ENCODE peak calls at places on chromosomes 12 and 14, in six cellular contexts. One of them, this sample, is unnamed. For H3K4me1, the result is how much of the 10 kb centered on the place peaks cover.

GRCh38 chr14:103624860-103625259 is 4.2 kb upstream of the KLC1 start:
- ATAC-seq in A549: peak
- ATAC-seq in K562: peak
- ATAC-seq in GM12878: peak
- ATAC-seq in HepG2: peak
- ATAC-seq in upper lobe of left lung: peak
- ATAC-seq in this sample: peak

GRCh38 chr14:70981005-70981952 is 74.0 kb downstream of the PCNX1 start:
- ATAC-seq in A549: no peak
- ATAC-seq in K562: no peak
- ATAC-seq in GM12878: no peak
- ATAC-seq in HepG2: no peak
- ATAC-seq in upper lobe of left lung: no peak
- ATAC-seq in this sample: no peak

GRCh38 chr12:33670284-33670683 is 230.7 kb upstream of the SYT10 start:
- ATAC-seq in A549: no peak
- ATAC-seq in K562: no peak
- ATAC-seq in GM12878: no peak
- ATAC-seq in HepG2: no peak
- ATAC-seq in upper lobe of left lung: no peak
- ATAC-seq in this sample: no peak

GRCh38 chr12:104877107-104877705 is 80.9 kb downstream of the SLC41A2 start:
- ATAC-seq in A549: peak
- ATAC-seq in K562: peak
- ATAC-seq in GM12878: peak
- ATAC-seq in HepG2: no peak
- ATAC-seq in upper lobe of left lung: no peak
- ATAC-seq in this sample: peak

GRCh38 chr14:53381879-53382278 is 228.8 kb upstream of the DDHD1 start:
- ATAC-seq in A549: no peak
- ATAC-seq in K562: no peak
- ATAC-seq in GM12878: no peak
- ATAC-seq in HepG2: no peak
- ATAC-seq in upper lobe of left lung: no peak
- ATAC-seq in this sample: no peak

GRCh38 chr12:89253483-89253882 is 98.8 kb downstream of the DUSP6 start:
- ATAC-seq in A549: no peak
- ATAC-seq in K562: no peak
- ATAC-seq in GM12878: no peak
- ATAC-seq in HepG2: no peak
- ATAC-seq in upper lobe of left lung: no peak
- ATAC-seq in this sample: no peak

GRCh38 chr12:118979763-118980406 is 1.5 kb upstream of the SRRM4 start:
- ATAC-seq in A549: peak
- ATAC-seq in K562: peak
- ATAC-seq in GM12878: peak
- ATAC-seq in HepG2: peak
- ATAC-seq in upper lobe of left lung: peak
- ATAC-seq in this sample: no peak

GRCh38 chr12:2998789-2999264 is 39.6 kb downstream of the TEAD4 start:
- ATAC-seq in A549: peak
- ATAC-seq in K562: peak
- ATAC-seq in GM12878: no peak
- ATAC-seq in HepG2: no peak
- ATAC-seq in upper lobe of left lung: peak
- ATAC-seq in this sample: no peak

GRCh38 chr12:9721394-9722092 is 11.4 kb downstream of the CLECL1 start:
- ATAC-seq in A549: peak
- ATAC-seq in K562: no peak
- ATAC-seq in GM12878: peak
- ATAC-seq in HepG2: no peak
- ATAC-seq in upper lobe of left lung: no peak
- ATAC-seq in this sample: no peak

GRCh38 chr14:72816287-72816686 is 77.6 kb downstream of the DPF3 start:
- ATAC-seq in A549: no peak
- ATAC-seq in K562: no peak
- ATAC-seq in GM12878: peak
- ATAC-seq in HepG2: no peak
- ATAC-seq in upper lobe of left lung: no peak
- ATAC-seq in this sample: no peak

GRCh38 chr14:87813211-87813610 is 179.8 kb downstream of the GALC start:
- ATAC-seq in A549: no peak
- ATAC-seq in K562: no peak
- ATAC-seq in GM12878: no peak
- ATAC-seq in HepG2: no peak
- ATAC-seq in upper lobe of left lung: no peak
- ATAC-seq in this sample: no peak
- H3K4me3 ChIP-seq in A549: no peak
- H3K4me3 ChIP-seq in K562: no peak
- H3K4me3 ChIP-seq in GM12878: no peak
- H3K4me3 ChIP-seq in HepG2: no peak
- H3K4me3 ChIP-seq in upper lobe of left lung: no peak
- H3K4me3 ChIP-seq in this sample: no peak

GRCh38 chr14:75489480-75489837 is 32.8 kb upstream of the BATF start:
- ATAC-seq in A549: peak
- ATAC-seq in K562: peak
- ATAC-seq in GM12878: peak
- ATAC-seq in HepG2: no peak
- ATAC-seq in upper lobe of left lung: no peak
- ATAC-seq in this sample: no peak

GRCh38 chr14:75492832-75493579 is 29.3 kb upstream of the BATF start:
- ATAC-seq in A549: no peak
- ATAC-seq in K562: no peak
- ATAC-seq in GM12878: peak
- ATAC-seq in HepG2: no peak
- ATAC-seq in upper lobe of left lung: no peak
- ATAC-seq in this sample: no peak

GRCh38 chr14:75493580-75494130 is 28.6 kb upstream of the BATF start:
- ATAC-seq in A549: no peak
- ATAC-seq in K562: no peak
- ATAC-seq in GM12878: peak
- ATAC-seq in HepG2: no peak
- ATAC-seq in upper lobe of left lung: no peak
- ATAC-seq in this sample: no peak

GRCh38 chr14:75494898-75495297 is 27.4 kb upstream of the BATF start:
- ATAC-seq in A549: no peak
- ATAC-seq in K562: no peak
- ATAC-seq in GM12878: no peak
- ATAC-seq in HepG2: no peak
- ATAC-seq in upper lobe of left lung: no peak
- ATAC-seq in this sample: no peak

GRCh38 chr14:75491376-75491978 is 30.8 kb upstream of the BATF start:
- ATAC-seq in A549: no peak
- ATAC-seq in K562: no peak
- ATAC-seq in GM12878: no peak
- ATAC-seq in HepG2: no peak
- ATAC-seq in upper lobe of left lung: no peak
- ATAC-seq in this sample: no peak
- H3K4me1 ChIP-seq in A549: under half
- H3K4me1 ChIP-seq in K562: under half
- H3K4me1 ChIP-seq in GM12878: half or more
- H3K4me1 ChIP-seq in HepG2: under half
- H3K4me1 ChIP-seq in upper lobe of left lung: under half
- H3K4me1 ChIP-seq in this sample: under half

GRCh38 chr14:25803419-25804018 is 753.6 kb upstream of the STXBP6 start:
- ATAC-seq in A549: no peak
- ATAC-seq in K562: no peak
- ATAC-seq in GM12878: no peak
- ATAC-seq in HepG2: no peak
- ATAC-seq in upper lobe of left lung: no peak
- ATAC-seq in this sample: no peak

GRCh38 chr14:25800841-25801240 is 750.9 kb upstream of the STXBP6 start:
- ATAC-seq in A549: no peak
- ATAC-seq in K562: no peak
- ATAC-seq in GM12878: no peak
- ATAC-seq in HepG2: no peak
- ATAC-seq in upper lobe of left lung: no peak
- ATAC-seq in this sample: no peak
- TF ChIP-seq EP300 in A549: no peak
- TF ChIP-seq EP300 in K562: no peak
- TF ChIP-seq EP300 in GM12878: no peak
- TF ChIP-seq EP300 in HepG2: no peak
- TF ChIP-seq EP300 in upper lobe of left lung: no peak
- TF ChIP-seq EP300 in this sample: no peak

GRCh38 chr14:94689218-94689984 is 77.2 kb downstream of the SERPINA3 start:
- ATAC-seq in A549: peak
- ATAC-seq in K562: peak
- ATAC-seq in GM12878: peak
- ATAC-seq in HepG2: peak
- ATAC-seq in upper lobe of left lung: peak
- ATAC-seq in this sample: peak
- H3K4me3 ChIP-seq in A549: peak
- H3K4me3 ChIP-seq in K562: no peak
- H3K4me3 ChIP-seq in GM12878: no peak
- H3K4me3 ChIP-seq in HepG2: peak
- H3K4me3 ChIP-seq in upper lobe of left lung: peak
- H3K4me3 ChIP-seq in this sample: no peak

DNA sequence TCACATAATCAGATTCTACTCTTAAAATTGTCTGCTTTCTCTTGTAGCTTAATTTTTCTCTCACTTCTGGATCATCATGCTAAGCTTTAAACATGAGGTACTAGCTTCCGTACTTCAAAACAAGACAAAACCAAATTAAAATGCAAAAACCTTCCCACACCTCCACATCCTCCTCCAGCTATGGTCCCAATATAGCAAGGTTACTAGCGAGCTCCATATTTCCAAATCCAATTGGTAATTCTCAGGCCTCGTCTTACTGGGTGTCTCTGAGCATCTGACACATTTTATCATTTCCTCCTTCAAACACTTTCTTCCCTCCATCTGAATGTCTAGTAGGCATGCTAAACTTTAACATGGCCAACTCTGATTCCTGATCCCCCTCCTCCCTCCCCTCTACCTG is 7.9 kb upstream of the PAPOLA start:
- ATAC-seq in A549: no peak
- ATAC-seq in K562: no peak
- ATAC-seq in GM12878: no peak
- ATAC-seq in HepG2: no peak
- ATAC-seq in upper lobe of left lung: no peak
- ATAC-seq in this sample: no peak
- H3K4me1 ChIP-seq in A549: under half
- H3K4me1 ChIP-seq in K562: under half
- H3K4me1 ChIP-seq in GM12878: under half
- H3K4me1 ChIP-seq in HepG2: under half
- H3K4me1 ChIP-seq in upper lobe of left lung: under half
- H3K4me1 ChIP-seq in this sample: under half

GRCh38 chr12:4011597-4011996 is 138.4 kb upstream of the PARP11 start:
- ATAC-seq in A549: peak
- ATAC-seq in K562: no peak
- ATAC-seq in GM12878: no peak
- ATAC-seq in HepG2: peak
- ATAC-seq in upper lobe of left lung: peak
- ATAC-seq in this sample: no peak
- TF ChIP-seq EP300 in A549: no peak
- TF ChIP-seq EP300 in K562: no peak
- TF ChIP-seq EP300 in GM12878: no peak
- TF ChIP-seq EP300 in HepG2: peak
- TF ChIP-seq EP300 in upper lobe of left lung: no peak
- TF ChIP-seq EP300 in this sample: no peak

GRCh38 chr12:23029185-23029584 is 404.2 kb downstream of the ETNK1 start:
- ATAC-seq in A549: no peak
- ATAC-seq in K562: no peak
- ATAC-seq in GM12878: no peak
- ATAC-seq in HepG2: no peak
- ATAC-seq in upper lobe of left lung: no peak
- ATAC-seq in this sample: no peak
- H3K4me3 ChIP-seq in A549: no peak
- H3K4me3 ChIP-seq in K562: no peak
- H3K4me3 ChIP-seq in GM12878: no peak
- H3K4me3 ChIP-seq in HepG2: no peak
- H3K4me3 ChIP-seq in upper lobe of left lung: no peak
- H3K4me3 ChIP-seq in this sample: no peak

DNA sequence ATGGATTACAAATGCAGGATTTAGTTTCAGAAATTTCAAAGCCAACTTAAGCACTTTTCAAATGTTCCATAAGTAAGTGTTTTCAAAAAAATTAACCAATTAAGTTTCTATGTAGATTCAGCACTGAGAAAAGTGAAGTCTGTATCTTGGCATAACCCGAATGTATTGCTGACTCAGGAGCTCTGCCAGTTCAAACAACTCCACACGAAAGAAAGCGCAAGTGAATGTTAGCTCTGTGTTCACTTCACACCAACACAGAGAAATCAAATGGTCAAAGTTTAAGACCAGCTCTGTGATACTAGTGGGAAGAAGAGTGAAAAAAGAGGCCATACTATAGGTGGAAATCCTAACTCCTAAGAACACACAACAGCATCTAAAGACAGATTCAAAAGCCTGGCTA is 233.3 kb downstream of the MED13L start:
- ATAC-seq in A549: no peak
- ATAC-seq in K562: no peak
- ATAC-seq in GM12878: no peak
- ATAC-seq in HepG2: no peak
- ATAC-seq in upper lobe of left lung: no peak
- ATAC-seq in this sample: no peak
- H3K4me1 ChIP-seq in A549: under half
- H3K4me1 ChIP-seq in K562: under half
- H3K4me1 ChIP-seq in GM12878: under half
- H3K4me1 ChIP-seq in HepG2: under half
- H3K4me1 ChIP-seq in upper lobe of left lung: under half
- H3K4me1 ChIP-seq in this sample: under half

This sample was measured in gastroesophageal sphincter.